ENCODE peak calls at places on chromosomes 2 and 18, in four cellular contexts. N, Q, B and H are unnamed samples.

GRCh38 chr2:231002641-231003040 is 6.7 kb downstream of the SPATA3 start:
- DNase-seq in B (no peak), N (no peak), Q (no peak), H (no peak)

GRCh38 chr18:8870528-8870927 is 165.2 kb downstream of the MTCL1 start:
- DNase-seq in B (no peak), N (no peak), Q (no peak), H (no peak)

GRCh38 chr2:47536696-47537095 is 133.7 kb downstream of the MSH2 start:
- DNase-seq in B (no peak), N (no peak), Q (no peak), H (no peak)

GRCh38 chr2:67923696-67924095 is 139.1 kb downstream of the C1D start:
- DNase-seq in B (no peak), N (no peak), Q (no peak), H (no peak)

GRCh38 chr18:49368161-49368875 is 92.1 kb downstream of the DYM start:
- DNase-seq in N (no peak), Q (no peak), B (no peak), H (no peak)

GRCh38 chr2:1601471-1602358 is 142.6 kb downstream of the PXDN start:
- DNase-seq in B (peak; percentile 21), N (no peak), Q (no peak), H (no peak)

GRCh38 chr2:54557601-54558187 is 101.6 kb downstream of the SPTBN1 start:
- DNase-seq in B (peak; percentile 74), N (peak; percentile 85), Q (peak; percentile 65), H (peak; percentile 74)

GRCh38 chr18:12361770-12362378 is 15.2 kb downstream of the AFG3L2 start:
- DNase-seq in Q (no peak), N (no peak), B (no peak), H (no peak)

GRCh38 chr2:109244750-109245382 is 115.9 kb downstream of the SH3RF3 start:
- DNase-seq in Q (no peak), B (no peak), N (no peak), H (no peak)

GRCh38 chr2:109239720-109240119 is 110.7 kb downstream of the SH3RF3 start:
- DNase-seq in B (no peak), N (no peak), Q (no peak), H (no peak)

GRCh38 chr2:109243526-109244425 is 114.8 kb downstream of the SH3RF3 start:
- DNase-seq in N (no peak), B (no peak), Q (no peak), H (no peak)

GRCh38 chr2:109242222-109242653 is 113.2 kb downstream of the SH3RF3 start:
- DNase-seq in Q (no peak), N (no peak), B (no peak), H (no peak)

DNA sequence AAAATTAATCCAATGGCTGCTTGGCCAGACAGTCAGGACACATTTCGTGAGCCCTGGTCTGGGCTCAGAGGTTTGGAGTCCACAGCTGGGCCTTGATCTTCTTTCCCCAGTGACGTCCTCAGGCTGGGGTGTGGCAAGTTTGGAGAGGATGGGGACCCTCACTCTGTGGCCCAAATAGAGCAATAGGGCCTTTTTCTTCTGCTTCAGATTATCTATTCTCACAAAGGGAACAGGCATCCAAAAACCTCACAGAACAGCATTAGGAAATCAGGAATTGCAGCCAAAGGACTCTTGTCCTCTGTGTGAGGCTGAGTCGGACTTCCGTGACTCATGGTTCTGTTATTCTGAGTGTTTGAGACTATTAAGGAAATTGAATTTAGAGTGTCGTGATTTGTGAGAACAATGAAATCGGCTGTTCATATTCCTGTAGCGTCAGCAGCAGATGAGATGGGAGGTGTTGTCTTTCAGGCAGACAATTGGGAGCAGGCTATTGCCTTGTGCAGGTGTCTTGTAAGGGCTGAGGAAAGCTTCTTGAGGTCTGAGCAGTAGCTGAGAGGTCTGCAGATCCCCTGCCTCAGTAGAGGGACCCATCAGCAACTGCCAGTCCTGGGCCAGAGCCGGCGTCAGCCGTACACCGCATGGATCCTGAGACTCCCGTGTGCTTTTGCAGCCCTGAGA is 113.8 kb downstream of the SH3RF3 start:
- DNase-seq in Q (no peak), B (no peak), N (no peak), H (peak; percentile 22)
- TF ChIP-seq EP300 in Q (no peak), B (no peak), N (no peak), H (no peak)

DNA sequence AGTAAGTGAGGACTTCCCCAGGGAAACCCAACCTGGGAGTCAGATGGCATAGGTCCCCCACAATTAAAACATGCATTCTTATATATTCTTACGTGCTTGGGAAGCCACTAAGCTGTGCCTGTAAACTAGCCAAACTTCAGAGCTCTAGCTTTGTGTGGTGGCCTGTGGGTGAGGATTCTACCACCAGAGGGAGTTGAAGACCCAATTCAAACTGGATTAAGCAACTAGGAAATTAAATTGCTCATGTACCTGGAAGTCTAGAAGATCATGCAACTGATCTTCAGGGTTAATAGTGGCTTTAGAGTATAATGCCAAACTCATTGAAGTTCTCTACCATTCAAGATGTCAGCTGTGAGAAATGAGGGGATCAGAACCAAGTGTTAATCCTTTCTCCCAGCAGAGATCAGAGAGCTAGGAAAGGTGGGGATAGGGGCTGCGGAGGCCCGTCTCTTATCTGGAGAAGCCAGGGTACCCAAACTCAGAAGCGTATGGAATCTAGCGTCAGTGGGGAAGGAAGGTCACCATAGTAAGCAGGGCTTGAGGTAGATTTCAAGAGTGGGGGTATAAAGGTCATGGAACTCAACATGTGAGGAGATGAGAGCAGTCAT is 53.2 kb upstream of the CCDC85A start:
- DNase-seq in N (peak; percentile 48), Q (peak; percentile 43), B (no peak), H (no peak)
- TF ChIP-seq CTCF in N (peak; percentile 73), Q (peak; percentile 50), B (peak; percentile 51), H (no peak)

DNA sequence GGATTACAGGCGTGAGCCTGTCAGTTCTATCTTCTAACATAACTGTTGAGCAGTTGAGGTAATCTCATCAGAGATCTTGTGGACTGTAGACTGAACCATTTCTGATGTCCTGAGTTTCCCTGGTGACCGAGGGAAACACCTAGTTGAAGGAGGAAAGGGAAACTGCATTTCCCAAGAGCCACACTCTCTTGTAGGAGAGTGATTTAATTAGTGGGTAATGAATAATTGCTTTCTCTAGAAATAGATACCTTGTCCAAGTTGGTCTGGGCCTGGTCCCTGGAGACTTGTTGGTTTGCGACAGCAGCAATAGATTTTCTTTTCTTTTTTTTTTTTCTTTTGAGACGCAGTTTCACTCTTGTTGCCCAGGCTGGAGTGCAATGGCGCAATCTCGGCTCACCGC is 7.4 kb downstream of the TTLL4 start:
- DNase-seq in N (no peak), B (no peak), Q (no peak), H (no peak)
- H3K4me1 ChIP-seq in N (peaks cover 16% of the 10 kb centered on the region), B (peaks cover 47% of the 10 kb centered on the region), Q (peaks cover 41% of the 10 kb centered on the region), H (peaks cover 5% of the 10 kb centered on the region)

DNA sequence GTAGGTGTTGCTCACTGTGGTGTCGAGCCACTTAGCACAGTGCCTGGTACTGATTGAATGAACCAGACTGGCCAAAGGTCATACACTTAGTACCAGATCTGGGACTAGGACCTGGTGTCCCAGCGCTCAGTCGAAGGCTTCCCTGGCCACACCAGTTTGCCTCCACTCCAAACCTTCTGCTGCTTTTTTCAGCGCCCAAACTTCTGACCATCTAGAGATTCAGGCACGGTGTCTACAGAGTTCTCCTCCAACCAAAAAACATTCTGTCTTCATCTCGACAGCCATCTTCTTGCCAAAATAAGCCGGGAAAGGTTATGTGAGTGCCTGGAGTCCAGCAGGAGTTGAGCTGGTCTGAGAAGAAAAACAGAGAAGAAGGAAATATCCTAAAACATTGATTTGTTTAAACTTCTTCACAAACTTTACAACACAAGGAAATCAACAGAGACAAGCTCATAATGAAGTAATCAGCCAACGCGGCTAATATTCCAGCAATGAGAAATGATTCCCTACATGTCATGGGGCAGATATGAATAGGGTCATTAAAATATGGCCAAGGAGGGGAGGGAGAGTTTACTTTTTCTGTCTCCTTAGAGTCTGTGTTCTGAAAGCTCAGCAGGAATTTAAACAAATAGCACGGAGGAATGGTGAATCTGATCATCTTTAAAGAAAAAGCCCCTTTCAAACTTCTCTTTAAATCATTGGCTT is 2.3 kb upstream of the GLI2 start:
- DNase-seq in B (no peak), N (no peak), Q (no peak), H (no peak)
- TF ChIP-seq EP300 in B (no peak), N (no peak), Q (no peak), H (no peak)

GRCh38 chr2:51795248-51795888 is 763.4 kb upstream of the NRXN1 start:
- DNase-seq in B (peak; percentile 17), Q (no peak), N (peak; percentile 19), H (peak; percentile 33)
- TF ChIP-seq CTCF in B (peak; percentile 62), Q (no peak), N (no peak), H (peak; percentile 28)

GRCh38 chr2:160389875-160390274 is 103.7 kb downstream of the RBMS1 start:
- DNase-seq in B (no peak), Q (no peak), N (peak; percentile 44), H (no peak)

GRCh38 chr2:160392201-160392600 is 101.4 kb downstream of the RBMS1 start:
- DNase-seq in B (no peak), N (no peak), Q (no peak), H (no peak)

GRCh38 chr2:160387558-160388262 is 105.9 kb downstream of the RBMS1 start:
- DNase-seq in N (peak; percentile 85), B (no peak), Q (no peak), H (peak; percentile 53)

GRCh38 chr2:160388464-160389263 is 104.9 kb downstream of the RBMS1 start:
- DNase-seq in B (no peak), Q (no peak), N (no peak), H (peak; percentile 32)

GRCh38 chr2:160390544-160391258 is 102.9 kb downstream of the RBMS1 start:
- DNase-seq in Q (no peak), N (no peak), B (no peak), H (no peak)
- H3K4me1 ChIP-seq in Q (no peaks in the 10 kb centered on the region), N (peaks cover 92% of the 10 kb centered on the region), B (no peaks in the 10 kb centered on the region), H (peaks cover 73% of the 10 kb centered on the region)

GRCh38 chr18:24975499-24975898 is 376.5 kb downstream of the ZNF521 start:
- DNase-seq in Q (no peak), N (no peak), B (no peak), H (no peak)
- TF ChIP-seq EP300 in Q (no peak), N (no peak), B (no peak), H (no peak)

GRCh38 chr2:239397856-239398470 is 2.9 kb downstream of the HDAC4 start:
- DNase-seq in B (no peak), N (no peak), Q (no peak), H (no peak)

GRCh38 chr2:239398536-239398935 is 2.3 kb downstream of the HDAC4 start:
- DNase-seq in Q (no peak), B (no peak), N (no peak), H (no peak)

GRCh38 chr2:239395524-239395923 is 5.3 kb downstream of the HDAC4 start:
- DNase-seq in B (no peak), N (no peak), Q (no peak), H (peak; percentile 1)

GRCh38 chr2:239394978-239395377 is 5.8 kb downstream of the HDAC4 start:
- DNase-seq in B (no peak), N (no peak), Q (no peak), H (peak; percentile 4)

GRCh38 chr2:239396881-239397681 is 3.7 kb downstream of the HDAC4 start:
- DNase-seq in B (no peak), Q (no peak), N (peak; percentile 25), H (peak; percentile 34)
- TF ChIP-seq CTCF in B (peak; percentile 85), Q (peak; percentile 19), N (no peak), H (no peak)

DNA sequence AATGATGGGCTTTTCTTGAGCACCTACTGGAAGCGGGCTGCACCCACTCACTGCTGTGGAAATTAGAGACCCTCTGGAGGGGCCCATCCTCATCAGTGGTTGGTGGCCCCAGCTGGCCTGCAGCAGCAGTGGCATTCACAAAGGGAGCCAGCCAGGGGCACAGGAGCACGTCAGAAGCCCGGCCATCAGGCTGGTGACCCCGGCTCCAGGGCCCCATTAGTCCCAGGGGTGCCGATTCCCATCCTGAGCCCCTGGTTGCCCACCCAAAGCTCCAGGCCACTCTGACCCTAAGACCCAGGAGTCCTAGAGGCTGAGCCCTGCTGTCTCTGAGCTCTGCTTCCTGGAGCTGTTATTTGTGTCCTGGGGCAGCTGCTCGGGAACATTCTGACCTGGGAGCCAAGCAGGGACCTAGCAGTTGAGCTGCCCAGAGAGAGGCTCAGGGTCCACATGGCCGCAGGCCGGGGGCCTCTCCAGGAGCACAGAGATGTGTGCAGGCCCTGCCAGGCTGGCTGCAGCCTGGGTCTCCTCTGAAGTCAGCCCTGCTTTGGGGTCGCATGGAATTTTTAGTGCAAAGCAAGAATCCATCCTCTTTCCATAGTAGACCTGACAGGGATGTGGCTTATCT is 207.2 kb downstream of the KLHL29 start:
- DNase-seq in Q (no peak), N (no peak), B (no peak), H (no peak)
- H3K4me1 ChIP-seq in Q (no peaks in the 10 kb centered on the region), N (no peaks in the 10 kb centered on the region), B (no peaks in the 10 kb centered on the region), H (peaks cover 33% of the 10 kb centered on the region)